ENCODE peak calls at places on chromosomes 11 and 22, in five cellular contexts. One of them, this sample, is unnamed.

GRCh38 chr11:92826136-92826535 is 143.3 kb upstream of the MTNR1B start:
- DNase-seq in neuronal stem cell: no peak
- DNase-seq in H1: no peak
- DNase-seq in H9: no peak
- DNase-seq in mesenchymal stem cell: peak
- DNase-seq in this sample: peak

GRCh38 chr11:30855383-30856006 is 269.3 kb upstream of the MPPED2 start:
- DNase-seq in neuronal stem cell: no peak
- DNase-seq in H1: no peak
- DNase-seq in H9: no peak
- DNase-seq in mesenchymal stem cell: peak
- DNase-seq in this sample: peak

GRCh38 chr11:19102521-19102900 is 14.5 kb upstream of the ZDHHC13 start:
- DNase-seq in neuronal stem cell: no peak
- DNase-seq in H1: no peak
- DNase-seq in H9: no peak
- DNase-seq in mesenchymal stem cell: no peak
- DNase-seq in this sample: no peak

GRCh38 chr22:44365832-44366231 is 53.1 kb upstream of the SHISAL1 start:
- DNase-seq in neuronal stem cell: no peak
- DNase-seq in H1: no peak
- DNase-seq in H9: no peak
- DNase-seq in mesenchymal stem cell: no peak
- DNase-seq in this sample: no peak

GRCh38 chr11:102831128-102831708 is 12.2 kb downstream of the MMP3 start:
- DNase-seq in neuronal stem cell: no peak
- DNase-seq in H1: no peak
- DNase-seq in H9: peak
- DNase-seq in mesenchymal stem cell: peak
- DNase-seq in this sample: peak

GRCh38 chr11:2525166-2525861 is 80.5 kb downstream of the KCNQ1 start:
- DNase-seq in neuronal stem cell: no peak
- DNase-seq in H1: no peak
- DNase-seq in H9: peak
- DNase-seq in mesenchymal stem cell: no peak
- DNase-seq in this sample: no peak

GRCh38 chr11:19071255-19071654 is 10.7 kb upstream of the MRGPRX2 start:
- DNase-seq in neuronal stem cell: peak
- DNase-seq in H1: peak
- DNase-seq in H9: peak
- DNase-seq in mesenchymal stem cell: peak
- DNase-seq in this sample: peak

GRCh38 chr11:119479685-119480275 is 56.8 kb upstream of the THY1 start:
- DNase-seq in neuronal stem cell: no peak
- DNase-seq in H1: no peak
- DNase-seq in H9: peak
- DNase-seq in mesenchymal stem cell: peak
- DNase-seq in this sample: peak

GRCh38 chr22:46577361-46578249 is 40.2 kb upstream of the CELSR1 start:
- DNase-seq in neuronal stem cell: no peak
- DNase-seq in H1: no peak
- DNase-seq in H9: peak
- DNase-seq in mesenchymal stem cell: no peak
- DNase-seq in this sample: no peak

GRCh38 chr22:46288846-46289243 is 7.8 kb upstream of the GTSE1 start:
- DNase-seq in neuronal stem cell: no peak
- DNase-seq in H1: no peak
- DNase-seq in H9: no peak
- DNase-seq in mesenchymal stem cell: no peak
- DNase-seq in this sample: no peak

GRCh38 chr11:35292290-35292689 is 127.1 kb downstream of the SLC1A2 start:
- DNase-seq in neuronal stem cell: no peak
- DNase-seq in H1: no peak
- DNase-seq in H9: no peak
- DNase-seq in mesenchymal stem cell: no peak
- DNase-seq in this sample: no peak

GRCh38 chr11:66815646-66816045 is 27.6 kb upstream of the RCE1 start:
- DNase-seq in neuronal stem cell: no peak
- DNase-seq in H1: no peak
- DNase-seq in H9: no peak
- DNase-seq in mesenchymal stem cell: no peak
- DNase-seq in this sample: peak

GRCh38 chr11:4025248-4025956 is 69.2 kb upstream of the RRM1 start:
- DNase-seq in neuronal stem cell: no peak
- DNase-seq in H1: no peak
- DNase-seq in H9: no peak
- DNase-seq in mesenchymal stem cell: peak
- DNase-seq in this sample: peak

GRCh38 chr11:84437129-84438123 is 1151.3 kb upstream of the CCDC90B start:
- DNase-seq in neuronal stem cell: peak
- DNase-seq in H1: peak
- DNase-seq in H9: peak
- DNase-seq in mesenchymal stem cell: no peak
- DNase-seq in this sample: no peak

GRCh38 chr11:96905084-96905641 is 515.4 kb downstream of the JRKL start:
- DNase-seq in neuronal stem cell: no peak
- DNase-seq in H1: no peak
- DNase-seq in H9: no peak
- DNase-seq in mesenchymal stem cell: no peak
- DNase-seq in this sample: no peak

GRCh38 chr11:120514541-120515121 is 3.1 kb downstream of the GRIK4 start:
- DNase-seq in neuronal stem cell: no peak
- DNase-seq in H1: no peak
- DNase-seq in H9: no peak
- DNase-seq in mesenchymal stem cell: no peak
- DNase-seq in this sample: no peak

GRCh38 chr11:4480577-4481539 is 1.6 kb upstream of the OR52K1 start:
- DNase-seq in neuronal stem cell: no peak
- DNase-seq in H1: no peak
- DNase-seq in H9: no peak
- DNase-seq in mesenchymal stem cell: no peak
- DNase-seq in this sample: no peak

GRCh38 chr11:72812604-72812967 is 1.6 kb upstream of the ATG16L2 start:
- DNase-seq in neuronal stem cell: no peak
- DNase-seq in H1: no peak
- DNase-seq in H9: no peak
- DNase-seq in mesenchymal stem cell: peak
- DNase-seq in this sample: no peak

GRCh38 chr11:124177344-124177743 is 5.8 kb upstream of the OR10D3 start:
- DNase-seq in neuronal stem cell: no peak
- DNase-seq in H1: no peak
- DNase-seq in H9: no peak
- DNase-seq in mesenchymal stem cell: no peak
- DNase-seq in this sample: no peak

GRCh38 chr22:33401291-33401690 is 343.1 kb upstream of the SYN3 start:
- DNase-seq in neuronal stem cell: no peak
- DNase-seq in H1: no peak
- DNase-seq in H9: no peak
- DNase-seq in mesenchymal stem cell: no peak
- DNase-seq in this sample: peak

GRCh38 chr22:44203203-44203602 is 22.5 kb downstream of the PARVG start:
- DNase-seq in neuronal stem cell: no peak
- DNase-seq in H1: no peak
- DNase-seq in H9: no peak
- DNase-seq in mesenchymal stem cell: no peak
- DNase-seq in this sample: no peak

GRCh38 chr22:24985824-24986214 is 33.3 kb downstream of the KIAA1671 start:
- DNase-seq in neuronal stem cell: no peak
- DNase-seq in H1: no peak
- DNase-seq in H9: no peak
- DNase-seq in mesenchymal stem cell: peak
- DNase-seq in this sample: peak

GRCh38 chr11:16226245-16226644 is 130.1 kb downstream of the SOX6 start:
- DNase-seq in neuronal stem cell: no peak
- DNase-seq in H1: no peak
- DNase-seq in H9: no peak
- DNase-seq in mesenchymal stem cell: peak
- DNase-seq in this sample: peak

GRCh38 chr22:48407256-48407955 is 1420.3 kb downstream of the BRD1 start:
- DNase-seq in neuronal stem cell: no peak
- DNase-seq in H1: no peak
- DNase-seq in H9: no peak
- DNase-seq in mesenchymal stem cell: no peak
- DNase-seq in this sample: no peak

GRCh38 chr11:66543263-66544107 is 2.4 kb downstream of the ZDHHC24 start:
- DNase-seq in neuronal stem cell: no peak
- DNase-seq in H1: no peak
- DNase-seq in H9: peak
- DNase-seq in mesenchymal stem cell: peak
- DNase-seq in this sample: peak

DNA sequence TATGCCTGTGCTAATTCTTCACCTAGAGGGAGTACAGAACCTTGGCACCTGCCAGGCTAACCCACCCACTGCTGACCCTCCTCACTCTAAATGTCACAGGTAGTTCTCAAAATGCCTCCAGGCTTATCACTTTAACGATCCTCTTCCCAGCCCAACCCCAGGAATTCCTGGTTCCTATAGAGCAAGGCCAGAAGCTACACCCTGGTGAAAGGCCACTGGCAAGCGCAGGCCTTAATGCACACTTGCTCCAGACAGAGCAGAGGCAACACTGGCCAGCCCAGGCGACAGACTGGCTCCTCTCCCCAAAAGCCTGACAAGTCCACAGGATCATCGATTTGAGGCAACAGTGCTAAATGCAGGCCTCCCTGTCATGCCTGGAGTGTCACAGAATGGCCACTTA is 38.8 kb downstream of the PACSIN2 start:
- DNase-seq in neuronal stem cell: no peak
- DNase-seq in H1: no peak
- DNase-seq in H9: no peak
- DNase-seq in mesenchymal stem cell: no peak
- DNase-seq in this sample: no peak
- H3K4ac ChIP-seq in neuronal stem cell: no peak
- H3K4ac ChIP-seq in H1: no peak
- H3K4ac ChIP-seq in H9: no peak
- H3K4ac ChIP-seq in mesenchymal stem cell: no peak
- H3K4ac ChIP-seq in this sample: no peak

GRCh38 chr11:69435161-69435990 is 46.1 kb upstream of the LINC01488 start:
- DNase-seq in neuronal stem cell: no peak
- DNase-seq in H1: no peak
- DNase-seq in H9: no peak
- DNase-seq in mesenchymal stem cell: no peak
- DNase-seq in this sample: no peak
- H3K14ac ChIP-seq in neuronal stem cell: no peak
- H3K14ac ChIP-seq in H1: no peak
- H3K14ac ChIP-seq in H9: peak
- H3K14ac ChIP-seq in mesenchymal stem cell: no peak
- H3K14ac ChIP-seq in this sample: no peak

DNA sequence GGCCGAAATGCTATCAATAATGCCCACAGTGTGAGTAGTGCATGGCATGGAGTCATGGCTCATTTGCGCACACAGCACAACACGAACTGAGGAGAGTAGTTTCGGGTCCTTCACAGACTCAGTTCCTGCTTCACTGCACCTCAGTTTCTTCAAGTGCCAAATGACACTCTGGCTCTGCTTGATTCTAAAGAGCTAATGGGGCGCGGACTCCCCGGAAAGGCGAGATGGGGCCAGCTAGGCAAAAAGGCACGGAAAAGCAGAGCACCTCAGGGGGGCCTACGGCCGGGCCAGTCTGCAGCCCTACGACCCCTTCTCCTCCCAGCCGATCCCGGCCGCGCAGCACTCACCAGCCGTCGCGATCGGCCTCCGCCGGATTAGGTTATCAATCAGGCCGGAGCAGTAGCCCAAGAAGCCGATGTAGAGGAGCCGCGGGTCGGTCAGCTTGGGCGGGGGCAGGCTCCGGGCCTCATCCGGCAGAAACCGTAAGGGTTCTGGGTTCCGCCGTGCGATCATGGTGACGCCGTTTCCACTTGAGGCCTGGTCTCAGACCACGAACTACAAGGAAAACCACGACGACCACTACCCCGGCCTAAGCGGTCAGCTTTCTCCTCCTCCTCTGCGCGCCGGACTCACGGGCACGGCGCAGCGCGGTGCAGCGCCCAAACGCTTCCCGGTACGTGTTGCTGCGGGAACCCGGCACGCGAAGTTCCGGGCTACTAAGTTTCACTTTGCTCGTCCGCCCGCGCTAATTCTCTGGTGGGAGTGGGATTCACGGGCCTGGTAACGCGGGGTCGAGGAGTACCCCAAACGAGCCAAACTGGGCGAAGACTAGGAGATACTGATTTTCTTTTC is at the start of gene NDUFC2:
- DNase-seq in neuronal stem cell: peak
- DNase-seq in H1: peak
- DNase-seq in H9: peak
- DNase-seq in mesenchymal stem cell: peak
- DNase-seq in this sample: peak
- H3K4ac ChIP-seq in neuronal stem cell: no peak
- H3K4ac ChIP-seq in H1: peak
- H3K4ac ChIP-seq in H9: no peak
- H3K4ac ChIP-seq in mesenchymal stem cell: peak
- H3K4ac ChIP-seq in this sample: peak

GRCh38 chr11:64810891-64811272 is 531 bp upstream of the MEN1 start:
- DNase-seq in neuronal stem cell: no peak
- DNase-seq in H1: no peak
- DNase-seq in H9: no peak
- DNase-seq in mesenchymal stem cell: no peak
- DNase-seq in this sample: no peak

GRCh38 chr11:64809781-64810241 is 540 bp downstream of the MEN1 start:
- DNase-seq in neuronal stem cell: no peak
- DNase-seq in H1: no peak
- DNase-seq in H9: peak
- DNase-seq in mesenchymal stem cell: peak
- DNase-seq in this sample: no peak

GRCh38 chr11:64813826-64814225 is 3.5 kb upstream of the MEN1 start:
- DNase-seq in neuronal stem cell: no peak
- DNase-seq in H1: no peak
- DNase-seq in H9: no peak
- DNase-seq in mesenchymal stem cell: no peak
- DNase-seq in this sample: no peak

GRCh38 chr11:64814712-64815187 is 4.4 kb upstream of the MEN1 start:
- DNase-seq in neuronal stem cell: no peak
- DNase-seq in H1: no peak
- DNase-seq in H9: no peak
- DNase-seq in mesenchymal stem cell: peak
- DNase-seq in this sample: no peak

DNA sequence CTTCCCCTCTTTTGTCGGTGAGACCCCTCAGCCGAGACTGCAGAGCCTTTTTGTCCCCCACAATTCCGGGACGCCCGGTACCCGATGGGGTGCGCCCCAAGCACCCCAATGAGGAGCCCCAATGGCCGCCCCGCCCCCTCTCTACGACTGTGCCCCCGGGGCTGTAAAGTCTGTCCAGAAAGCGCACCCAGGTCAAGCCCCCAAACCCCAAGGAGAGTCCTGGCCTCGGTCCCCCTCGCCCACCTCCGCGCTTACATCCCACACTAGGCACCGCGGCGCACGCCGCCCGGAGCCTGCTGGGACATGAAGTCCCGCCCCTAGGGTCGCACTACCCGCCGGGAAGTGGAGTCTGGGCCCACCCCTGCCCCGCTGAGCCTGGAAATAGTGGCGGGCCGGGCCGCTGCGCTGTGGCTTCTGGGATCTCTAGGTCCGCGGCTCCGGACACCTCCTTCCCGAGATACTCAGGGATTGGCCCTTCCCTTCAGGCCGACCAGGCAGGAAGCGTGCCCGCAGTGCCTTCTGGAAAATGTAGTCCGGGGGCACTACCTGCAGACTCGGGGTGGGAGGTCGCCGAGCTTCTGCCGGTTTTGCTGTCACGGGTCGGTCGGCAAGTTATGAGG is at the start of gene MEN1:
- DNase-seq in neuronal stem cell: peak
- DNase-seq in H1: peak
- DNase-seq in H9: peak
- DNase-seq in mesenchymal stem cell: peak
- DNase-seq in this sample: peak
- H3K14ac ChIP-seq in neuronal stem cell: peak
- H3K14ac ChIP-seq in H1: no peak
- H3K14ac ChIP-seq in H9: no peak
- H3K14ac ChIP-seq in mesenchymal stem cell: peak
- H3K14ac ChIP-seq in this sample: peak

This sample was measured in IMR-90.